ENCODE peak calls at places on chromosomes 5 and 9, in five cellular contexts. S is RPMI7951, R is OCI-LY7, H is putamen, B is hepatocyte. D is an unnamed sample.
A peak's percentile ranks its signal among the peaks of the same experiment; 100 is the strongest.

GRCh38 chr9:91824591-91825339 is 125.3 kb downstream of the ROR2 start:
- DNase-seq in B (peak; percentile 68), H (no peak), R (no peak), S (peak; percentile 69), D (no peak)

GRCh38 chr9:133368249-133368881 is 7.5 kb downstream of the SURF4 start:
- DNase-seq in H (no peak), B (peak; percentile 56), R (no peak), S (no peak), D (peak; percentile 46)

GRCh38 chr5:177509361-177509951 is at the start of gene DOK3:
- DNase-seq in B (no peak), S (no peak), H (no peak), R (peak; percentile 82), D (no peak)

GRCh38 chr5:100623719-100624118 is 88.5 kb downstream of the FAM174A start:
- DNase-seq in H (peak; percentile 8), R (peak; percentile 46), S (peak; percentile 7), B (peak; percentile 20), D (no peak)

GRCh38 chr9:18036364-18036896 is 437.5 kb upstream of the ADAMTSL1 start:
- DNase-seq in B (no peak), H (no peak), S (no peak), R (no peak), D (no peak)

GRCh38 chr5:33734541-33734940 is 157.2 kb downstream of the ADAMTS12 start:
- DNase-seq in R (no peak), B (no peak), H (no peak), S (no peak), D (no peak)

GRCh38 chr5:7759257-7759871 is 91.6 kb downstream of the CFAP90 start:
- DNase-seq in S (no peak), B (no peak), H (no peak), R (no peak), D (no peak)

GRCh38 chr5:178434016-178434761 is 156.0 kb downstream of the COL23A1 start:
- DNase-seq in H (no peak), B (no peak), S (no peak), R (no peak), D (no peak)

GRCh38 chr5:132813599-132814440 is 718 bp downstream of the SOWAHA start:
- DNase-seq in R (no peak), H (no peak), S (no peak), B (peak; percentile 65), D (peak; percentile 51)

GRCh38 chr9:4088680-4089079 is 211.2 kb downstream of the GLIS3 start:
- DNase-seq in R (no peak), H (no peak), B (no peak), S (no peak), D (no peak)

GRCh38 chr5:54186108-54186507 is 124.3 kb downstream of the ARL15 start:
- DNase-seq in R (no peak), S (no peak), H (no peak), B (no peak), D (no peak)

GRCh38 chr5:82815871-82816270 is 261.3 kb downstream of the TMEM167A start:
- DNase-seq in B (no peak), S (peak; percentile 54), R (no peak), H (no peak), D (no peak)

GRCh38 chr5:133373121-133373870 is 239.0 kb downstream of the FSTL4 start:
- DNase-seq in S (no peak), R (no peak), B (no peak), H (no peak), D (no peak)

GRCh38 chr9:5551771-5552170 is 41.4 kb downstream of the PDCD1LG2 start:
- DNase-seq in S (no peak), R (no peak), H (no peak), B (no peak), D (no peak)

GRCh38 chr9:92964981-92965758 is 17.8 kb downstream of the FGD3 start:
- DNase-seq in H (no peak), S (no peak), B (no peak), R (peak; percentile 54), D (no peak)

GRCh38 chr5:54874337-54875021 is 110.9 kb downstream of the ESM1 start:
- DNase-seq in R (no peak), B (no peak), S (no peak), H (no peak), D (no peak)

GRCh38 chr9:127397722-127398647 is 1.0 kb downstream of the SLC2A8 start:
- DNase-seq in R (peak; percentile 53), H (no peak), S (peak; percentile 57), B (peak; percentile 81), D (peak; percentile 51)

GRCh38 chr9:16869961-16870605 is 387 bp downstream of the BNC2 start:
- DNase-seq in H (no peak), B (peak; percentile 33), R (no peak), S (peak; percentile 28), D (no peak)

GRCh38 chr9:26856413-26857032 is 36.1 kb downstream of the CAAP1 start:
- DNase-seq in H (no peak), R (peak; percentile 62), S (peak; percentile 56), B (peak; percentile 61), D (no peak)

GRCh38 chr9:94065535-94065961 is 18.7 kb upstream of the PTPDC1 start:
- DNase-seq in S (peak; percentile 76), B (peak; percentile 86), H (peak; percentile 83), R (peak; percentile 83), D (peak; percentile 52)

GRCh38 chr9:76373173-76373771 is 21.0 kb downstream of the RFK start:
- DNase-seq in B (peak; percentile 75), H (no peak), S (no peak), R (peak; percentile 33), D (no peak)

GRCh38 chr5:56356121-56356875 is 123.2 kb upstream of the ANKRD55 start:
- DNase-seq in R (no peak), S (no peak), H (no peak), B (peak; percentile 38), D (no peak)

GRCh38 chr5:138569759-138570158 is 5.4 kb downstream of the HSPA9 start:
- DNase-seq in B (no peak), S (no peak), H (no peak), R (no peak), D (no peak)

GRCh38 chr5:152994040-152994439 is 496.4 kb upstream of the GRIA1 start:
- DNase-seq in R (no peak), H (no peak), S (no peak), B (no peak), D (no peak)

GRCh38 chr5:40046792-40047191 is 622.0 kb upstream of the DAB2 start:
- DNase-seq in S (peak; percentile 53), H (no peak), R (no peak), B (no peak), D (no peak)

GRCh38 chr9:78462616-78463015 is 165.7 kb downstream of the PSAT1 start:
- DNase-seq in H (no peak), S (no peak), B (no peak), R (no peak), D (no peak)

GRCh38 chr5:179262126-179262920 is 82.9 kb downstream of the ADAMTS2 start:
- DNase-seq in S (no peak), H (no peak), R (no peak), B (no peak), D (peak; percentile 11)

GRCh38 chr9:70011366-70011765 is 32.3 kb upstream of the MAMDC2 start:
- DNase-seq in B (no peak), H (no peak), R (no peak), S (no peak), D (no peak)

GRCh38 chr5:79490323-79490936 is 23.5 kb downstream of the HOMER1 start:
- DNase-seq in H (no peak), B (no peak), R (no peak), S (no peak), D (no peak)

GRCh38 chr9:3896576-3896975 is 370.8 kb upstream of the RFX3 start:
- DNase-seq in H (no peak), B (no peak), S (no peak), R (no peak), D (no peak)